ENCODE peak calls at places on chromosomes 2 and 18, in six cellular contexts. One of them, this sample, is unnamed.

GRCh38 chr2:201220102-201220570 is 37.2 kb downstream of the CASP10 start:
- DNase-seq in H1: no peak
- DNase-seq in endothelial cell of umbilical vein: peak
- DNase-seq in A549: no peak
- DNase-seq in WTC11: no peak
- DNase-seq in HepG2: no peak
- DNase-seq in this sample: peak

GRCh38 chr2:231761735-231762134 is 19.3 kb downstream of the PDE6D start:
- DNase-seq in H1: no peak
- DNase-seq in endothelial cell of umbilical vein: no peak
- DNase-seq in A549: no peak
- DNase-seq in WTC11: no peak
- DNase-seq in HepG2: no peak
- DNase-seq in this sample: no peak

GRCh38 chr2:66501267-66501666 is 66.3 kb downstream of the MEIS1 start:
- DNase-seq in H1: no peak
- DNase-seq in endothelial cell of umbilical vein: no peak
- DNase-seq in A549: no peak
- DNase-seq in WTC11: no peak
- DNase-seq in HepG2: no peak
- DNase-seq in this sample: no peak

GRCh38 chr2:166775176-166775575 is 113.1 kb upstream of the XIRP2 start:
- DNase-seq in H1: no peak
- DNase-seq in endothelial cell of umbilical vein: no peak
- DNase-seq in A549: no peak
- DNase-seq in WTC11: no peak
- DNase-seq in HepG2: no peak
- DNase-seq in this sample: no peak

GRCh38 chr2:227340106-227340505 is 15.1 kb downstream of the MFF start:
- DNase-seq in H1: no peak
- DNase-seq in endothelial cell of umbilical vein: no peak
- DNase-seq in A549: no peak
- DNase-seq in WTC11: no peak
- DNase-seq in HepG2: no peak
- DNase-seq in this sample: no peak

GRCh38 chr2:138227195-138227594 is 262.9 kb downstream of the HNMT start:
- DNase-seq in H1: no peak
- DNase-seq in endothelial cell of umbilical vein: no peak
- DNase-seq in A549: no peak
- DNase-seq in WTC11: no peak
- DNase-seq in HepG2: no peak
- DNase-seq in this sample: no peak

GRCh38 chr18:39057423-39058057 is 1491.9 kb upstream of the CELF4 start:
- DNase-seq in H1: no peak
- DNase-seq in endothelial cell of umbilical vein: peak
- DNase-seq in A549: no peak
- DNase-seq in WTC11: no peak
- DNase-seq in HepG2: no peak
- DNase-seq in this sample: no peak

GRCh38 chr2:223585691-223586090 is 16.5 kb downstream of the SCG2 start:
- DNase-seq in H1: no peak
- DNase-seq in endothelial cell of umbilical vein: no peak
- DNase-seq in A549: peak
- DNase-seq in WTC11: no peak
- DNase-seq in HepG2: no peak
- DNase-seq in this sample: no peak

GRCh38 chr2:194927489-194927888 is 729.5 kb upstream of the SLC39A10 start:
- DNase-seq in H1: no peak
- DNase-seq in endothelial cell of umbilical vein: no peak
- DNase-seq in A549: no peak
- DNase-seq in WTC11: no peak
- DNase-seq in HepG2: no peak
- DNase-seq in this sample: no peak

DNA sequence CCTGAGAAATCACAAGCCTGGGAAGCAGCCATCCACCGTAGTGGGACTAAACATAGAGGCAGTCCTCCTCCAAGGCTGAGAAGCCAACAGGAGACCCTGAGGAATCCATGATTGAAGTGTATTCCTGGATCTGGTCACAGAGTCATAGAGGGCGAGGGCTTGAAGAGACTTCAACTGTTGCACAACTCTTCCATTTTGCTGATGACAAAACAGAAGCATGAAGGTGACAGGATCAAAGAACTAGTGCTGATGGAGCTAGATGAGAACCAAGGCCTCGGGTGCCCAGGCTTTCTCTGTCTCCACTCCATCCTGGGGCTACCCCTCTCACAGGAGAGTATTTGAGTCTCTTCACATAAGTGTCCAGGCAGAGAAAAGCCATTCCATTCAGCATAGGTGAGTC is 30.1 kb upstream of the RAB27B start:
- DNase-seq in H1: no peak
- DNase-seq in endothelial cell of umbilical vein: no peak
- DNase-seq in A549: no peak
- DNase-seq in WTC11: no peak
- DNase-seq in HepG2: no peak
- DNase-seq in this sample: no peak
- TF ChIP-seq JUN in H1: no peak
- TF ChIP-seq JUN in endothelial cell of umbilical vein: no peak
- TF ChIP-seq JUN in A549: no peak
- TF ChIP-seq JUN in WTC11: no peak
- TF ChIP-seq JUN in HepG2: no peak
- TF ChIP-seq JUN in this sample: no peak

GRCh38 chr18:41645600-41646360 is 309.3 kb upstream of the PIK3C3 start:
- DNase-seq in H1: no peak
- DNase-seq in endothelial cell of umbilical vein: no peak
- DNase-seq in A549: no peak
- DNase-seq in WTC11: no peak
- DNase-seq in HepG2: no peak
- DNase-seq in this sample: no peak
- TF ChIP-seq JUN in H1: no peak
- TF ChIP-seq JUN in endothelial cell of umbilical vein: no peak
- TF ChIP-seq JUN in A549: no peak
- TF ChIP-seq JUN in WTC11: no peak
- TF ChIP-seq JUN in HepG2: no peak
- TF ChIP-seq JUN in this sample: no peak

GRCh38 chr2:96321230-96322103 is 3.6 kb upstream of the ITPRIPL1 start:
- DNase-seq in H1: no peak
- DNase-seq in endothelial cell of umbilical vein: peak
- DNase-seq in A549: peak
- DNase-seq in WTC11: peak
- DNase-seq in HepG2: peak
- DNase-seq in this sample: peak
- TF ChIP-seq JUN in H1: no peak
- TF ChIP-seq JUN in endothelial cell of umbilical vein: no peak
- TF ChIP-seq JUN in A549: no peak
- TF ChIP-seq JUN in WTC11: no peak
- TF ChIP-seq JUN in HepG2: no peak
- TF ChIP-seq JUN in this sample: no peak

DNA sequence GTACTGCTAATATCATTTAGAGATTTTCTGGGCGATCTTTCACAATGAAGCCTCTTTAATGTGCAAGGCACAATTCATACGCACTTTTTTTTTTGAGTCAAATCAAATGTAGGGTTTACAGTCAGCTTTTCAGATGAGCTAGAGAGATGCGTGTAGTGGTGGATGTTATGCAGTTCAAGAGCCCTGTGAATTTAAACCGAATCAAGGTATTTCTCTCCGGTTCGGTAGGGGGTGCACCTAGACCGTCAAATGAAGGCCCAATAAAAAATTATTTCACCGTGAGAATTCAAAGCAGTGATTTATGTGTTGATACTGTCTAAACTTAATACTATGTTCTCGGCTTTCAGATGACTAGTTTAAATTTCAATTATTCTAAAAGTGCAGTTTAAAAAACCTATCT is 1.1 kb downstream of the PTH2R start:
- DNase-seq in H1: no peak
- DNase-seq in endothelial cell of umbilical vein: peak
- DNase-seq in A549: peak
- DNase-seq in WTC11: peak
- DNase-seq in HepG2: peak
- DNase-seq in this sample: peak
- TF ChIP-seq JUN in H1: no peak
- TF ChIP-seq JUN in endothelial cell of umbilical vein: no peak
- TF ChIP-seq JUN in A549: no peak
- TF ChIP-seq JUN in WTC11: no peak
- TF ChIP-seq JUN in HepG2: no peak
- TF ChIP-seq JUN in this sample: no peak

GRCh38 chr2:15784106-15784885 is 156.1 kb upstream of the MYCN start:
- DNase-seq in H1: no peak
- DNase-seq in endothelial cell of umbilical vein: no peak
- DNase-seq in A549: no peak
- DNase-seq in WTC11: no peak
- DNase-seq in HepG2: no peak
- DNase-seq in this sample: no peak

GRCh38 chr2:15786901-15787300 is 153.4 kb upstream of the MYCN start:
- DNase-seq in H1: no peak
- DNase-seq in endothelial cell of umbilical vein: no peak
- DNase-seq in A549: no peak
- DNase-seq in WTC11: no peak
- DNase-seq in HepG2: no peak
- DNase-seq in this sample: no peak

GRCh38 chr2:15783489-15783888 is 156.9 kb upstream of the MYCN start:
- DNase-seq in H1: no peak
- DNase-seq in endothelial cell of umbilical vein: no peak
- DNase-seq in A549: no peak
- DNase-seq in WTC11: no peak
- DNase-seq in HepG2: no peak
- DNase-seq in this sample: no peak

GRCh38 chr2:15786003-15786654 is 154.2 kb upstream of the MYCN start:
- DNase-seq in H1: no peak
- DNase-seq in endothelial cell of umbilical vein: no peak
- DNase-seq in A549: no peak
- DNase-seq in WTC11: no peak
- DNase-seq in HepG2: no peak
- DNase-seq in this sample: no peak

GRCh38 chr2:15784886-15785801 is 155.2 kb upstream of the MYCN start:
- DNase-seq in H1: no peak
- DNase-seq in endothelial cell of umbilical vein: no peak
- DNase-seq in A549: no peak
- DNase-seq in WTC11: no peak
- DNase-seq in HepG2: no peak
- DNase-seq in this sample: no peak
- TF ChIP-seq JUN in H1: no peak
- TF ChIP-seq JUN in endothelial cell of umbilical vein: no peak
- TF ChIP-seq JUN in A549: no peak
- TF ChIP-seq JUN in WTC11: no peak
- TF ChIP-seq JUN in HepG2: no peak
- TF ChIP-seq JUN in this sample: no peak

DNA sequence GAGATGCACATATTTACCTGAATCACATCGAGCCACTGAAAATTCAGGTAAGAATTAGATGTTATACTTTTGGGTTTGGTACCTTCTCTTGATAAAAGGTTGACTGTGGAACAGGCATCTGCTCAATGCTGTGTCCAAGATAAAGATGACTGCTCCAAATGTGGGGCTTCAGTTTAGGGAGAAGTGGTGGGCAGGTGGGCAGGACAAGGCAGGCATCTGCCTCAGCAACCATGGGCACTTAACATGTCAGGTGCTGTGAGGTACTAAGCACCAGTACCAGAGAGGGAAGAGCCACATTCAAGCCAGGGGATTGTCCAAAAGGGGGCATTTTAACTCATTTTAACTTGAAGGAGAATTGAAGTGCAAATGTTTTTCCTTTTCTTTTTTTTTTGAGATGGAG is 14.0 kb downstream of the TYMS start:
- DNase-seq in H1: no peak
- DNase-seq in endothelial cell of umbilical vein: no peak
- DNase-seq in A549: no peak
- DNase-seq in WTC11: no peak
- DNase-seq in HepG2: no peak
- DNase-seq in this sample: no peak
- TF ChIP-seq JUN in H1: no peak
- TF ChIP-seq JUN in endothelial cell of umbilical vein: no peak
- TF ChIP-seq JUN in A549: no peak
- TF ChIP-seq JUN in WTC11: no peak
- TF ChIP-seq JUN in HepG2: no peak
- TF ChIP-seq JUN in this sample: no peak

GRCh38 chr2:229287836-229288235 is 16.7 kb upstream of the PID1 start:
- DNase-seq in H1: no peak
- DNase-seq in endothelial cell of umbilical vein: no peak
- DNase-seq in A549: no peak
- DNase-seq in WTC11: no peak
- DNase-seq in HepG2: no peak
- DNase-seq in this sample: no peak

DNA sequence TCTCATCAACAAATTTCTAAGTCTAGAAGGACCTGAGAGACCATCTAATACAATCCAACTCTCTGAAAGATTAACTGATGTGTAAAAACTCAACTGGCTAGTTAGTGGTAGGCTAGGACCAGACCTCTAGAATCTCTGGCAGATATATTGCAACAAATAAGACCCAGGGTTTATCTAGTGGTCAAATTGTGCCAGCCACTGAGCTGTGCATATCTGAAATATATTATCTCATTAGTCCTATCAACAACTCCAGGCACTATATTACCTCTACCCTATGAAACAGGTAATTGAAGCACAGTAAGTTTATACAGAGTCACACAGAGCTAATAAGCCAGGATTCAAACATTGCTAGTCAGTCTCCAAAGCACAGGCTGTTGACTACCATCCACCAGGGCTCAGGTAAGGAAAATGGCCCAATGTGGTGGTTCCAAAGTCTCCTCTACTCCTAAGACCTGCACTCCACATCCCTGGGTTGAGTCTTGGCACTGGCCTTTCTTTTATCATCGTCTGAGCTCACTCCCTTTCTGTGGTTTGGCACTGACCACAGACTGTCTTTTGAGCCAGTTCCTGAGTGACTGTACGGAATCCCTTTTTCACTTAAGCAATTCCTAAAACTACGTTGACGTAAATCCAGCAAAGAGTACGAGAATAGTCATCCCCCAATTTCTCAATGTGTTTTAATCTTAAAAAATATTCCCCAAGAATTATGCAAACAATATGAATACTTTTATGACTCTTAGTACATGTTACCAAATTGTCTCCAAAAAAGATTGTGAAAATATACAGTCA is 11.9 kb upstream of the PID1 start:
- DNase-seq in H1: no peak
- DNase-seq in endothelial cell of umbilical vein: no peak
- DNase-seq in A549: no peak
- DNase-seq in WTC11: no peak
- DNase-seq in HepG2: no peak
- DNase-seq in this sample: no peak
- TF ChIP-seq JUN in H1: no peak
- TF ChIP-seq JUN in endothelial cell of umbilical vein: no peak
- TF ChIP-seq JUN in A549: no peak
- TF ChIP-seq JUN in WTC11: no peak
- TF ChIP-seq JUN in HepG2: no peak
- TF ChIP-seq JUN in this sample: no peak

GRCh38 chr18:25001803-25002202 is 350.2 kb downstream of the ZNF521 start:
- DNase-seq in H1: no peak
- DNase-seq in endothelial cell of umbilical vein: peak
- DNase-seq in A549: no peak
- DNase-seq in WTC11: no peak
- DNase-seq in HepG2: no peak
- DNase-seq in this sample: no peak
- TF ChIP-seq JUN in H1: no peak
- TF ChIP-seq JUN in endothelial cell of umbilical vein: no peak
- TF ChIP-seq JUN in A549: no peak
- TF ChIP-seq JUN in WTC11: no peak
- TF ChIP-seq JUN in HepG2: no peak
- TF ChIP-seq JUN in this sample: no peak